ENCODE peak calls at places on chromosomes 1 and 21, in nine cellular contexts. One of them, this sample, is unnamed.

GRCh38 chr1:81254560-81254959 is 546.2 kb upstream of the ADGRL2 start:
- DNase-seq in H9: peak
- DNase-seq in left colon: no peak
- DNase-seq in HTR-8/SVneo: no peak
- DNase-seq in Caco-2: no peak
- DNase-seq in brain microvascular endothelial cell: no peak
- DNase-seq in ELF-1: peak
- DNase-seq in myocyte: no peak
- DNase-seq in CD4-positive, CD25-positive, alpha-beta regulatory T cell: no peak
- DNase-seq in this sample: no peak

GRCh38 chr1:29698626-29699025 is 462.3 kb downstream of the PTPRU start:
- DNase-seq in myocyte: no peak
- DNase-seq in ELF-1: no peak
- DNase-seq in left colon: no peak
- DNase-seq in Caco-2: no peak
- DNase-seq in HTR-8/SVneo: no peak
- DNase-seq in brain microvascular endothelial cell: no peak
- DNase-seq in H9: no peak
- DNase-seq in CD4-positive, CD25-positive, alpha-beta regulatory T cell: no peak
- DNase-seq in this sample: no peak

GRCh38 chr1:11952455-11953109 is 18.1 kb downstream of the PLOD1 start:
- DNase-seq in myocyte: peak
- DNase-seq in left colon: no peak
- DNase-seq in ELF-1: no peak
- DNase-seq in H9: no peak
- DNase-seq in Caco-2: no peak
- DNase-seq in CD4-positive, CD25-positive, alpha-beta regulatory T cell: no peak
- DNase-seq in HTR-8/SVneo: no peak
- DNase-seq in brain microvascular endothelial cell: no peak
- DNase-seq in this sample: no peak

GRCh38 chr1:30892251-30892650 is 16.3 kb downstream of the SDC3 start:
- DNase-seq in CD4-positive, CD25-positive, alpha-beta regulatory T cell: no peak
- DNase-seq in ELF-1: no peak
- DNase-seq in brain microvascular endothelial cell: no peak
- DNase-seq in HTR-8/SVneo: no peak
- DNase-seq in left colon: no peak
- DNase-seq in H9: no peak
- DNase-seq in Caco-2: no peak
- DNase-seq in myocyte: no peak
- DNase-seq in this sample: no peak

GRCh38 chr21:43345746-43346409 is 81.1 kb downstream of the SIK1 start:
- DNase-seq in ELF-1: no peak
- DNase-seq in left colon: no peak
- DNase-seq in HTR-8/SVneo: peak
- DNase-seq in Caco-2: no peak
- DNase-seq in myocyte: no peak
- DNase-seq in CD4-positive, CD25-positive, alpha-beta regulatory T cell: no peak
- DNase-seq in brain microvascular endothelial cell: peak
- DNase-seq in H9: no peak
- DNase-seq in this sample: no peak

GRCh38 chr1:181364801-181365200 is 118.5 kb upstream of the CACNA1E start:
- DNase-seq in ELF-1: no peak
- DNase-seq in Caco-2: no peak
- DNase-seq in H9: no peak
- DNase-seq in brain microvascular endothelial cell: no peak
- DNase-seq in left colon: no peak
- DNase-seq in HTR-8/SVneo: no peak
- DNase-seq in CD4-positive, CD25-positive, alpha-beta regulatory T cell: no peak
- DNase-seq in myocyte: no peak
- DNase-seq in this sample: peak

GRCh38 chr1:3124246-3124645 is 55.2 kb downstream of the PRDM16 start:
- DNase-seq in ELF-1: no peak
- DNase-seq in Caco-2: no peak
- DNase-seq in H9: no peak
- DNase-seq in HTR-8/SVneo: no peak
- DNase-seq in CD4-positive, CD25-positive, alpha-beta regulatory T cell: no peak
- DNase-seq in brain microvascular endothelial cell: no peak
- DNase-seq in left colon: no peak
- DNase-seq in myocyte: no peak
- DNase-seq in this sample: no peak

GRCh38 chr1:8201331-8201861 is 116.5 kb upstream of the SLC45A1 start:
- DNase-seq in CD4-positive, CD25-positive, alpha-beta regulatory T cell: no peak
- DNase-seq in left colon: no peak
- DNase-seq in brain microvascular endothelial cell: no peak
- DNase-seq in Caco-2: peak
- DNase-seq in ELF-1: peak
- DNase-seq in myocyte: peak
- DNase-seq in H9: no peak
- DNase-seq in HTR-8/SVneo: no peak
- DNase-seq in this sample: no peak

GRCh38 chr1:159804924-159805323 is 2.8 kb downstream of the FCRL6 start:
- DNase-seq in H9: no peak
- DNase-seq in myocyte: no peak
- DNase-seq in ELF-1: no peak
- DNase-seq in CD4-positive, CD25-positive, alpha-beta regulatory T cell: no peak
- DNase-seq in HTR-8/SVneo: no peak
- DNase-seq in brain microvascular endothelial cell: no peak
- DNase-seq in left colon: no peak
- DNase-seq in Caco-2: no peak
- DNase-seq in this sample: no peak

GRCh38 chr1:158146165-158146564 is 34.5 kb upstream of the CD1D start:
- DNase-seq in brain microvascular endothelial cell: peak
- DNase-seq in myocyte: no peak
- DNase-seq in ELF-1: peak
- DNase-seq in HTR-8/SVneo: peak
- DNase-seq in CD4-positive, CD25-positive, alpha-beta regulatory T cell: no peak
- DNase-seq in Caco-2: no peak
- DNase-seq in H9: no peak
- DNase-seq in left colon: no peak
- DNase-seq in this sample: no peak

GRCh38 chr1:161180643-161181042 is 3.3 kb upstream of the B4GALT3 start:
- DNase-seq in myocyte: peak
- DNase-seq in left colon: no peak
- DNase-seq in brain microvascular endothelial cell: no peak
- DNase-seq in H9: no peak
- DNase-seq in CD4-positive, CD25-positive, alpha-beta regulatory T cell: no peak
- DNase-seq in HTR-8/SVneo: no peak
- DNase-seq in Caco-2: no peak
- DNase-seq in ELF-1: no peak
- DNase-seq in this sample: no peak

GRCh38 chr1:165067829-165068228 is 288.7 kb downstream of the LMX1A start:
- DNase-seq in H9: no peak
- DNase-seq in CD4-positive, CD25-positive, alpha-beta regulatory T cell: no peak
- DNase-seq in ELF-1: no peak
- DNase-seq in brain microvascular endothelial cell: no peak
- DNase-seq in HTR-8/SVneo: no peak
- DNase-seq in left colon: no peak
- DNase-seq in myocyte: no peak
- DNase-seq in Caco-2: no peak
- DNase-seq in this sample: no peak